ENCODE peak calls at places on chromosomes 7 and 10, in six cellular contexts. P is left ventricle myocardium inferior, J is DND-41, F is astrocyte, K is sigmoid colon, C is HFF-Myc. H is an unnamed sample.

GRCh38 chr10:71277914-71278665 is 41.0 kb upstream of the SLC29A3 start:
- DNase-seq in P (no peak), J (no peak), F (no peak), K (no peak), C (no peak), H (no peak)

GRCh38 chr10:15455456-15455855 is 84.4 kb upstream of the FAM171A1 start:
- DNase-seq in P (no peak), J (no peak), F (no peak), K (no peak), C (no peak), H (no peak)

GRCh38 chr7:130352335-130353074 is 7.9 kb downstream of the CPA5 start:
- DNase-seq in P (no peak), J (no peak), F (peak), K (no peak), C (no peak), H (no peak)

GRCh38 chr7:101898019-101898575 is 80.7 kb downstream of the CUX1 start:
- DNase-seq in P (no peak), J (no peak), F (no peak), K (peak), C (no peak), H (no peak)

GRCh38 chr7:48171190-48171589 is at the start of gene ABCA13:
- DNase-seq in P (no peak), J (no peak), F (no peak), K (no peak), C (no peak), H (no peak)

GRCh38 chr10:133139561-133140065 is 20.4 kb upstream of the KNDC1 start:
- DNase-seq in P (peak), J (no peak), F (no peak), K (peak), C (no peak), H (no peak)

GRCh38 chr7:45157653-45158401 is at the start of gene RAMP3:
- DNase-seq in P (peak), J (no peak), F (no peak), K (peak), C (no peak), H (no peak)

GRCh38 chr10:95225136-95225535 is 31.1 kb downstream of the ACSM6 start:
- DNase-seq in P (no peak), J (no peak), F (no peak), K (no peak), C (no peak), H (no peak)

GRCh38 chr7:18320971-18321567 is 174.5 kb upstream of the HDAC9 start:
- DNase-seq in P (no peak), J (no peak), F (peak), K (no peak), C (peak), H (peak)

GRCh38 chr7:91798425-91798824 is 82.1 kb downstream of the MTERF1 start:
- DNase-seq in P (no peak), J (no peak), F (no peak), K (no peak), C (no peak), H (no peak)

GRCh38 chr7:111126987-111127386 is 36.1 kb downstream of the LRRN3 start:
- DNase-seq in P (no peak), J (no peak), F (peak), K (no peak), C (no peak), H (no peak)

GRCh38 chr7:136086712-136087111 is 109.6 kb upstream of the MTPN start:
- DNase-seq in P (no peak), J (peak), F (peak), K (peak), C (peak), H (peak)

GRCh38 chr7:22326181-22326580 is 30.8 kb downstream of the RAPGEF5 start:
- DNase-seq in P (no peak), J (no peak), F (no peak), K (no peak), C (no peak), H (no peak)

GRCh38 chr7:47379629-47380324 is 202.1 kb downstream of the TNS3 start:
- DNase-seq in P (peak), J (no peak), F (peak), K (peak), C (peak), H (peak)

GRCh38 chr7:24965831-24966708 is 13.9 kb downstream of the OSBPL3 start:
- DNase-seq in P (peak), J (peak), F (peak), K (no peak), C (no peak), H (peak)

GRCh38 chr10:63699785-63700184 is 178.6 kb downstream of the REEP3 start:
- DNase-seq in P (no peak), J (no peak), F (peak), K (no peak), C (no peak), H (no peak)

GRCh38 chr10:87771871-87772500 is 46.0 kb downstream of the ATAD1 start:
- DNase-seq in P (no peak), J (no peak), F (no peak), K (no peak), C (no peak), H (no peak)

GRCh38 chr7:90408142-90408541 is 4.9 kb downstream of the CLDN12 start:
- DNase-seq in P (no peak), J (no peak), F (no peak), K (no peak), C (no peak), H (no peak)

GRCh38 chr10:11395581-11396310 is 215.7 kb downstream of the USP6NL start:
- DNase-seq in P (no peak), J (no peak), F (no peak), K (no peak), C (no peak), H (no peak)

GRCh38 chr7:1694551-1694950 is 24.5 kb downstream of the ELFN1 start:
- DNase-seq in P (peak), J (no peak), F (no peak), K (peak), C (no peak), H (no peak)

GRCh38 chr7:121085922-121086321 is 97.4 kb downstream of the CPED1 start:
- DNase-seq in P (no peak), J (no peak), F (peak), K (no peak), C (no peak), H (no peak)

GRCh38 chr10:90968448-90969086 is 47.7 kb upstream of the ANKRD1 start:
- DNase-seq in P (no peak), J (no peak), F (peak), K (no peak), C (peak), H (no peak)

GRCh38 chr10:79588800-79589199 is 21.9 kb upstream of the SFTPA1 start:
- DNase-seq in P (no peak), J (no peak), F (no peak), K (no peak), C (no peak), H (no peak)

GRCh38 chr10:112915590-112916572 is 34.2 kb upstream of the TCF7L2 start:
- DNase-seq in P (no peak), J (no peak), F (peak), K (no peak), C (no peak), H (peak)

GRCh38 chr10:133124357-133125211 is 35.4 kb upstream of the KNDC1 start:
- DNase-seq in P (peak), J (no peak), F (no peak), K (no peak), C (no peak), H (peak)

GRCh38 chr10:86110156-86110786 is 256.3 kb downstream of the GRID1 start:
- DNase-seq in P (no peak), J (no peak), F (no peak), K (no peak), C (no peak), H (no peak)

GRCh38 chr10:49187044-49187484 is 1.1 kb downstream of the TMEM273 start:
- DNase-seq in P (no peak), J (no peak), F (no peak), K (no peak), C (no peak), H (no peak)

GRCh38 chr10:3126741-3127342 is 45.7 kb downstream of the PITRM1 start:
- DNase-seq in P (peak), J (no peak), F (no peak), K (peak), C (no peak), H (no peak)

GRCh38 chr10:49617281-49618020 is 3.6 kb downstream of the CHAT start:
- DNase-seq in P (no peak), J (no peak), F (no peak), K (peak), C (no peak), H (no peak)

GRCh38 chr10:17276756-17277424 is 48.8 kb downstream of the VIM start:
- DNase-seq in P (no peak), J (no peak), F (no peak), K (no peak), C (no peak), H (no peak)

GRCh38 chr10:15943461-15943860 is 83.2 kb upstream of the MINDY3 start:
- DNase-seq in P (no peak), J (no peak), F (no peak), K (no peak), C (no peak), H (no peak)

GRCh38 chr7:16494955-16495719 is 29.6 kb upstream of the SOSTDC1 start:
- DNase-seq in P (no peak), J (no peak), F (no peak), K (no peak), C (no peak), H (no peak)

GRCh38 chr7:6320791-6321190 is 48.4 kb upstream of the CYTH3 start:
- DNase-seq in P (no peak), J (no peak), F (no peak), K (no peak), C (no peak), H (no peak)

GRCh38 chr7:152969839-152970238 is 210.3 kb downstream of the ACTR3B start:
- DNase-seq in P (no peak), J (no peak), F (no peak), K (no peak), C (no peak), H (no peak)

GRCh38 chr7:143147070-143147469 is 15.2 kb downstream of the PIP start:
- DNase-seq in P (no peak), J (no peak), F (no peak), K (no peak), C (no peak), H (no peak)

GRCh38 chr7:55099086-55099831 is 80.4 kb downstream of the EGFR start:
- DNase-seq in P (peak), J (no peak), F (no peak), K (no peak), C (no peak), H (no peak)

GRCh38 chr10:54094321-54094720 is 706.7 kb downstream of the PCDH15 start:
- DNase-seq in P (no peak), J (no peak), F (no peak), K (no peak), C (no peak), H (peak)

GRCh38 chr7:55100172-55100961 is 81.5 kb downstream of the EGFR start:
- DNase-seq in P (peak), J (no peak), F (no peak), K (peak), C (no peak), H (no peak)

GRCh38 chr10:44801383-44802327 is 109.5 kb upstream of the TMEM72 start:
- DNase-seq in P (peak), J (no peak), F (peak), K (peak), C (peak), H (peak)

GRCh38 chr10:109924100-109924499 is 789 bp upstream of the XPNPEP1 start:
- DNase-seq in P (no peak), J (no peak), F (no peak), K (no peak), C (no peak), H (no peak)

DNA sequence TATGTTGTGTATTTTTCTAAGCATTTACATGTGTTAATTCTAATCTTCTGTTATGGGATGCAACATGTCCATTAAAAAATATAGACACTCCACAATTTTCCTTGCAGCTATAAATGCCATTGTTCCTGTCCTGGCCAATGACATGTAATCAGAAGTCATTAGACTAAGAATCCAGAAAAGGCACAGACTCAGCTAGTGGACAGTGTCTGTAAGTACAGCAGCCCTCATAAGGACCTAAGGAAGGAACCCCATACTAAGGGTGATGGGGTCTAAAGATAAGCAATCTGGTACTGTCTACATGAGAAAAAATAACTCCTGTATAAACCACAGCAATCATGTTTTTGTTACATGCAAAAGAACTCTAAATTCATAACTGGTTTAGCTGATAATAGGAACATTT is 115.9 kb downstream of the GPR85 start:
- DNase-seq in P (no peak), J (no peak), F (no peak), K (no peak), C (no peak), H (no peak)
- TF ChIP-seq CTCF in P (peak), J (no peak), F (no peak), K (no peak), C (no peak), H (no peak)

GRCh38 chr10:24722676-24723385 is 856 bp downstream of the ARHGAP21 start:
- DNase-seq in P (peak), J (peak), F (no peak), K (peak), C (no peak), H (peak)
- TF ChIP-seq CTCF in P (peak), J (no peak), F (no peak), K (no peak), C (no peak), H (no peak)

DNA sequence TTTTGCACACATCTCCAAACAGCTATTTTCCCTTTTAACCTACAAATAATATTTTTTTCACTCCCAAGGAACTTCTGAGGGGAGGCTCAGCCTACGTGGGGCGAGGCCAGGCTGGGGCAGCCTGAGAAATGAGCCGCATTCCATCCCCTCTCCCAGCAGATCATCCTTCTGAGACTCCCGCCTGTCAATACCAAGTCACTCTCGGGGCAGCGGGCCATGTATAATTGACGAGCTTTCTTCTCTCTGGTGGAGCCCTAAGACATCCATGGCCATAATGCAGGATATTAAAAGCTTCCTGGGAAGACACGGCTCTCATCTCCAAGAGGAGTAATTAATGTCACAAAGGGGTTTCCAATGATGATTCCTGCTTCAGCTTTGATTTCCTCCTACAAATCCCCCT is 37.8 kb upstream of the CHST15 start:
- DNase-seq in P (no peak), J (no peak), F (no peak), K (no peak), C (no peak), H (no peak)
- TF ChIP-seq CTCF in P (no peak), J (no peak), F (no peak), K (no peak), C (no peak), H (no peak)

DNA sequence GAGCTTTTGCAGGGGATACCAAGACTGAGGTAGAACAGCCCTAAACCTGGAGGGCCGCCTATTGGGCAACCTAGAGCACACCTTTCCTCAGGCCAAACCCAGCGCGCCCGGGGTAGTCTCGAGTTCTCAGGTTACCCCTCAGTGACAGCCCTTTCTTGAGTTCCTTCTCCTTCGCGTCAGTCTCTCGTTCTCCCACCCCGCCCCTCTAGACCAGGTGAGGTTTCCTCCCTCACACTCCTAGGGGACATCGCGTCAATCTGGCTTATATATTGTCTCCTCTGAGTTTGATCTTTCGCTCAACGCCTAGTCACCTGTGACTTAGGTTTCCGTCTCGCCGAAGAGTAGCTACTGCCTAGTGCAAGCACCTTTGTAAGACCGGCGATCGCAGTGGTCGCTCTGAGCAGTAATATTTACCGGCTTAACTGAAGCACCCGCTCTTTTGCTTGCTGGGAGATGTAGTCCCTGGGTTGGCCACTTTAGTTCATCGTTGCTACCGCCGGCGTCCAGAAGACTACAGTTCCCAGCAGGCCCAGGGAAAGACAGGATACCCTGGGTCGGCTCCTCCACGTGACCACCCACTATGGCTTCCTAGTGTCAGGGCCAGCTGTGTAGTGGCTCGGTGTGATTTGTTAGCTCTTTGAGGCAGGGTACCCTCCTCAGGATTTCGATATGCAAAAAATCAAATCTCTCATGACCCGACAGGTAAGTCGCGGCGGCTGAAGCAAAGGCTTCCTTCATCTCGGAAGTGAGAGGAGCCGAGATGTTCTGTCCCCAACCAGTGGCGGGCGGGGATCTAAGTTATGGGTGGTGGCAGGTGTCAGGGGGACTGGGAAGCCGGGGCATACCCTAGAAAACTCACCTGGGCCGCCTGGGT is at the start of gene VPS50:
- DNase-seq in P (peak), J (peak), F (peak), K (peak), C (peak), H (peak)
- TF ChIP-seq CTCF in P (peak), J (no peak), F (no peak), K (no peak), C (no peak), H (no peak)